ENCODE peak calls at places on chromosomes 6 and 20, in five cellular contexts. M, B, P, X and V are unnamed samples.
A peak's percentile ranks its signal among the peaks of the same experiment; 100 is the strongest.

GRCh38 chr20:32356935-32357868 is 929 bp upstream of the ASXL1 start:
- DNase-seq in M (no peak), B (no peak), P (no peak), X (no peak), V (no peak)

GRCh38 chr6:126107475-126108121 is 121.3 kb downstream of the TRMT11 start:
- DNase-seq in M (no peak), B (no peak), P (no peak), X (no peak), V (no peak)

GRCh38 chr20:52098186-52098585 is 93.4 kb downstream of the ZFP64 start:
- DNase-seq in M (no peak), B (peak; percentile 28), P (no peak), X (no peak), V (no peak)

GRCh38 chr6:125787791-125788190 is 3.0 kb upstream of the NCOA7 start:
- DNase-seq in M (peak; percentile 37), B (no peak), P (no peak), X (no peak), V (no peak)

GRCh38 chr6:148293181-148293995 is 49.2 kb upstream of the SASH1 start:
- DNase-seq in M (no peak), B (no peak), P (no peak), X (no peak), V (no peak)

GRCh38 chr20:51236396-51236795 is 213.5 kb upstream of the KCNG1 start:
- DNase-seq in M (no peak), B (no peak), P (no peak), X (no peak), V (no peak)

GRCh38 chr6:80489911-80490635 is 383.6 kb downstream of the BCKDHB start:
- DNase-seq in M (no peak), B (no peak), P (no peak), X (no peak), V (no peak)

GRCh38 chr6:43468748-43469681 is 8.4 kb upstream of the TJAP1 start:
- DNase-seq in M (peak; percentile 80), B (no peak), P (no peak), X (no peak), V (no peak)

GRCh38 chr20:5008743-5009142 is 7.4 kb upstream of the SLC23A2 start:
- DNase-seq in M (no peak), B (no peak), P (no peak), X (no peak), V (no peak)

GRCh38 chr6:46704562-46704961 is 16.9 kb downstream of the TDRD6 start:
- DNase-seq in M (no peak), B (no peak), P (no peak), X (no peak), V (no peak)

GRCh38 chr20:50194831-50195523 is 4.3 kb downstream of the CEBPB start:
- DNase-seq in M (no peak), B (no peak), P (no peak), X (no peak), V (no peak)

GRCh38 chr6:21886601-21887091 is 293.1 kb downstream of the SOX4 start:
- DNase-seq in M (no peak), B (no peak), P (no peak), X (no peak), V (no peak)

GRCh38 chr6:73710470-73710869 is 14.5 kb downstream of the CD109 start:
- DNase-seq in M (peak; percentile 47), B (no peak), P (no peak), X (no peak), V (no peak)

GRCh38 chr20:434221-434620 is 26.1 kb downstream of the RBCK1 start:
- DNase-seq in M (no peak), B (peak; percentile 22), P (no peak), X (no peak), V (no peak)

GRCh38 chr6:113674075-113674474 is 183.1 kb upstream of the MARCKS start:
- DNase-seq in M (peak; percentile 48), B (no peak), P (no peak), X (no peak), V (no peak)

GRCh38 chr6:157339432-157339831 is 16.1 kb upstream of the TMEM242 start:
- DNase-seq in M (no peak), B (no peak), P (no peak), X (no peak), V (no peak)

GRCh38 chr6:35376282-35376681 is 33.9 kb downstream of the PPARD start:
- DNase-seq in M (no peak), B (no peak), P (no peak), X (no peak), V (no peak)

GRCh38 chr6:26249709-26249958 is 115.4 kb upstream of the BTN3A2 start:
- DNase-seq in M (no peak), B (no peak), P (no peak), X (no peak), V (no peak)

GRCh38 chr20:46739441-46740213 is 30.2 kb downstream of the SLC2A10 start:
- DNase-seq in M (peak; percentile 35), B (no peak), P (no peak), X (no peak), V (no peak)

GRCh38 chr6:2958331-2958711 is 13.0 kb downstream of the SERPINB6 start:
- DNase-seq in M (no peak), B (no peak), P (no peak), X (no peak), V (no peak)

GRCh38 chr6:111445786-111446395 is 37.1 kb downstream of the REV3L start:
- DNase-seq in M (no peak), B (no peak), P (no peak), X (no peak), V (no peak)

GRCh38 chr20:36607586-36608387 is 2.2 kb downstream of the RAB5IF start:
- DNase-seq in M (peak; percentile 34), B (no peak), P (no peak), X (no peak), V (no peak)

GRCh38 chr20:64266988-64267387 is 11.4 kb downstream of the PCMTD2 start:
- DNase-seq in M (no peak), B (no peak), P (no peak), X (no peak), V (no peak)

GRCh38 chr20:46293084-46293483 is 15.2 kb downstream of the CDH22 start:
- DNase-seq in M (no peak), B (no peak), P (no peak), X (no peak), V (no peak)

GRCh38 chr6:149701699-149702098 is 16.2 kb downstream of the LATS1 start:
- DNase-seq in M (no peak), B (no peak), P (no peak), X (no peak), V (no peak)

GRCh38 chr6:16239090-16239797 is 857 bp downstream of the GMPR start:
- DNase-seq in M (peak; percentile 80), B (peak; percentile 84), P (no peak), X (peak; percentile 69), V (no peak)

GRCh38 chr6:100160913-100161312 is 166.9 kb upstream of the MCHR2 start:
- DNase-seq in M (no peak), B (no peak), P (no peak), X (no peak), V (no peak)

GRCh38 chr20:19504251-19504650 is 253.8 kb upstream of the RIN2 start:
- DNase-seq in M (no peak), B (no peak), P (no peak), X (no peak), V (no peak)

GRCh38 chr6:13248053-13248452 is 80.3 kb downstream of the TBC1D7 start:
- DNase-seq in M (no peak), B (no peak), P (no peak), X (no peak), V (no peak)

GRCh38 chr20:44392088-44392775 is 36.7 kb downstream of the HNF4A start:
- DNase-seq in M (no peak), B (no peak), P (no peak), X (no peak), V (no peak)

GRCh38 chr20:10434832-10435812 is at the start of gene SLX4IP:
- DNase-seq in M (peak; percentile 94), B (peak; percentile 92), P (no peak), X (peak; percentile 83), V (peak; percentile 97)
- TF ChIP-seq POLR2AphosphoS5 in M (peak; percentile 76), B (peak; percentile 31), P (peak; percentile 11), X (peak; percentile 66), V (no peak)

DNA sequence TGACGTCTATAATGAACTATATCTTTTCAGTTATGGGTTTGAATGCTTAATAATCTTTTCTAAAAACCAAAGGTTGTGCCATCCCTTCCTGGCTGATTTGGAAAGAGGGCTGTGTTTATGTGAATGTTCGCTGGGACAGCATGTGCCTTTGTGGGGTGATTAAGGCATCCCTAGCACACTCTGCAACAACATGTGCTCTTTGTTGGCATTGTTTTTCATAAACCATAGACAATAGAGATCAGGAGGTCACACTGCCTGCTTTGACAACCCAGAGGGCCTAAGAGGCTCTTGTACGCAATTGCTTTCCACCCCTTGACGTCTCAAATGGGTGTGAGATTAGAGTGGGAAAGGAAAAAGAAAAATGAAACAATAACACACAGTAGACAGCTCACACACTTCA is 116.0 kb downstream of the LRRC1 start:
- DNase-seq in M (no peak), B (no peak), P (no peak), X (no peak), V (no peak)
- TF ChIP-seq CTCF in M (no peak), B (no peak), P (no peak), X (no peak), V (no peak)

GRCh38 chr20:61806314-61806713 is 259.4 kb downstream of the TAF4 start:
- DNase-seq in M (no peak), B (no peak), P (no peak), X (no peak), V (no peak)

GRCh38 chr20:61803903-61804804 is 261.5 kb downstream of the TAF4 start:
- DNase-seq in M (no peak), B (no peak), P (no peak), X (no peak), V (no peak)

GRCh38 chr20:61805781-61806180 is 259.9 kb downstream of the TAF4 start:
- DNase-seq in M (no peak), B (no peak), P (no peak), X (no peak), V (no peak)

GRCh38 chr20:61805365-61805764 is 260.3 kb downstream of the TAF4 start:
- DNase-seq in M (no peak), B (no peak), P (no peak), X (no peak), V (no peak)

GRCh38 chr20:61804896-61805295 is 260.8 kb downstream of the TAF4 start:
- DNase-seq in M (no peak), B (no peak), P (no peak), X (no peak), V (no peak)
- H3K4me1 ChIP-seq in M (peaks cover 30% of the 10 kb centered on the region), B (peaks cover 23% of the 10 kb centered on the region), P (peaks cover 26% of the 10 kb centered on the region), X (no peaks in the 10 kb centered on the region), V (peaks cover 16% of the 10 kb centered on the region)

DNA sequence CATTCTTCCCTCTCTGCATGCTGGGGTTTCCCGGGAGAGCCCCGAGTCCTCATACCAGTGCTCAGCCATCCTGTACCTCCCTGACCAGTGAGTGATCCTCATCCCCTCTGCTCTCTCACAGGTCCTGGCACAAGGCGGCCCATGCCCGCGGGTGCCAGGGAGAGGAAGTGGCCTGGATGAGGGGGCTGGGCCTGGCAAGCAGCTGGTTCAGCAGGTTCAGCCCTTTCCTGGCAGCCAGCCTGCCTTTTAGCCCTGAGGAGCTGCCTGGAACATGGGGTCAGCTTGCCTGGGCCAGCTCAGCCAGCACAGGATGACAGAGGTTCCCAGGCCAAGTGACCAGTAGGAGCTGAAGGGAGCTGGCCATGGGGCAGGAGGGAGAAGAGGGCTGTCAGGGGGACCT is 10.9 kb downstream of the MOCS1 start:
- DNase-seq in M (peak; percentile 89), B (no peak), P (no peak), X (no peak), V (no peak)
- TF ChIP-seq POLR2AphosphoS5 in M (no peak), B (no peak), P (no peak), X (no peak), V (no peak)